ENCODE peak calls at places on chromosomes 5 and 9, in seven cellular contexts. One of them, this sample, is unnamed.

GRCh38 chr9:100600511-100601079 is 22.7 kb downstream of the CAVIN4 start:
- DNase-seq in HCT116: no peak
- DNase-seq in naive thymus-derived CD4-positive, alpha-beta T cell: no peak
- DNase-seq in pancreas: no peak
- DNase-seq in bronchial epithelial cell: peak; percentile 20
- DNase-seq in Panc1: no peak
- DNase-seq in uterus: no peak
- DNase-seq in this sample: no peak

GRCh38 chr5:116153687-116154174 is 68.9 kb downstream of the COMMD10 start:
- DNase-seq in HCT116: no peak
- DNase-seq in naive thymus-derived CD4-positive, alpha-beta T cell: no peak
- DNase-seq in pancreas: no peak
- DNase-seq in bronchial epithelial cell: no peak
- DNase-seq in Panc1: no peak
- DNase-seq in uterus: no peak
- DNase-seq in this sample: no peak

GRCh38 chr5:9042241-9042640 is 503.6 kb downstream of the SEMA5A start:
- DNase-seq in HCT116: no peak
- DNase-seq in naive thymus-derived CD4-positive, alpha-beta T cell: no peak
- DNase-seq in pancreas: no peak
- DNase-seq in bronchial epithelial cell: no peak
- DNase-seq in Panc1: no peak
- DNase-seq in uterus: no peak
- DNase-seq in this sample: no peak

GRCh38 chr5:6043491-6044310 is 334.6 kb downstream of the MED10 start:
- DNase-seq in HCT116: no peak
- DNase-seq in naive thymus-derived CD4-positive, alpha-beta T cell: no peak
- DNase-seq in pancreas: no peak
- DNase-seq in bronchial epithelial cell: no peak
- DNase-seq in Panc1: no peak
- DNase-seq in uterus: no peak
- DNase-seq in this sample: no peak

GRCh38 chr5:181152406-181152805 is 5.0 kb downstream of the OR2V2 start:
- DNase-seq in HCT116: no peak
- DNase-seq in naive thymus-derived CD4-positive, alpha-beta T cell: no peak
- DNase-seq in pancreas: no peak
- DNase-seq in bronchial epithelial cell: no peak
- DNase-seq in Panc1: no peak
- DNase-seq in uterus: no peak
- DNase-seq in this sample: no peak

GRCh38 chr9:20419552-20419951 is 202.7 kb downstream of the MLLT3 start:
- DNase-seq in HCT116: no peak
- DNase-seq in naive thymus-derived CD4-positive, alpha-beta T cell: no peak
- DNase-seq in pancreas: no peak
- DNase-seq in bronchial epithelial cell: no peak
- DNase-seq in Panc1: no peak
- DNase-seq in uterus: no peak
- DNase-seq in this sample: no peak

GRCh38 chr5:154860123-154860522 is 1.7 kb downstream of the CNOT8 start:
- DNase-seq in HCT116: no peak
- DNase-seq in naive thymus-derived CD4-positive, alpha-beta T cell: no peak
- DNase-seq in pancreas: no peak
- DNase-seq in bronchial epithelial cell: peak; percentile 75
- DNase-seq in Panc1: no peak
- DNase-seq in uterus: no peak
- DNase-seq in this sample: no peak

GRCh38 chr5:55577353-55578060 is 42.7 kb upstream of the PLPP1 start:
- DNase-seq in HCT116: no peak
- DNase-seq in naive thymus-derived CD4-positive, alpha-beta T cell: no peak
- DNase-seq in pancreas: no peak
- DNase-seq in bronchial epithelial cell: peak; percentile 78
- DNase-seq in Panc1: no peak
- DNase-seq in uterus: peak; percentile 39
- DNase-seq in this sample: no peak

GRCh38 chr5:178279723-178280438 is 47.3 kb upstream of the PHYKPL start:
- DNase-seq in HCT116: peak; percentile 49
- DNase-seq in naive thymus-derived CD4-positive, alpha-beta T cell: peak; percentile 40
- DNase-seq in pancreas: peak; percentile 78
- DNase-seq in bronchial epithelial cell: peak; percentile 24
- DNase-seq in Panc1: peak; percentile 41
- DNase-seq in uterus: peak; percentile 76
- DNase-seq in this sample: peak; percentile 98

GRCh38 chr5:134005415-134006118 is 792 bp upstream of the VDAC1 start:
- DNase-seq in HCT116: no peak
- DNase-seq in naive thymus-derived CD4-positive, alpha-beta T cell: no peak
- DNase-seq in pancreas: no peak
- DNase-seq in bronchial epithelial cell: no peak
- DNase-seq in Panc1: no peak
- DNase-seq in uterus: peak; percentile 42
- DNase-seq in this sample: peak; percentile 79

GRCh38 chr9:15642369-15642962 is 89.6 kb downstream of the CCDC171 start:
- DNase-seq in HCT116: peak; percentile 43
- DNase-seq in naive thymus-derived CD4-positive, alpha-beta T cell: peak; percentile 24
- DNase-seq in pancreas: no peak
- DNase-seq in bronchial epithelial cell: peak; percentile 53
- DNase-seq in Panc1: no peak
- DNase-seq in uterus: no peak
- DNase-seq in this sample: peak; percentile 21

GRCh38 chr9:23557691-23558090 is 268.3 kb downstream of the ELAVL2 start:
- DNase-seq in HCT116: no peak
- DNase-seq in naive thymus-derived CD4-positive, alpha-beta T cell: no peak
- DNase-seq in pancreas: no peak
- DNase-seq in bronchial epithelial cell: no peak
- DNase-seq in Panc1: no peak
- DNase-seq in uterus: no peak
- DNase-seq in this sample: no peak

GRCh38 chr5:120452471-120452870 is 11.6 kb upstream of the PRR16 start:
- DNase-seq in HCT116: no peak
- DNase-seq in naive thymus-derived CD4-positive, alpha-beta T cell: no peak
- DNase-seq in pancreas: no peak
- DNase-seq in bronchial epithelial cell: no peak
- DNase-seq in Panc1: no peak
- DNase-seq in uterus: no peak
- DNase-seq in this sample: no peak

GRCh38 chr5:2263763-2264162 is 381.0 kb upstream of the IRX4 start:
- DNase-seq in HCT116: no peak
- DNase-seq in naive thymus-derived CD4-positive, alpha-beta T cell: no peak
- DNase-seq in pancreas: no peak
- DNase-seq in bronchial epithelial cell: no peak
- DNase-seq in Panc1: no peak
- DNase-seq in uterus: no peak
- DNase-seq in this sample: no peak

GRCh38 chr5:15835514-15835913 is 335.5 kb downstream of the FBXL7 start:
- DNase-seq in HCT116: no peak
- DNase-seq in naive thymus-derived CD4-positive, alpha-beta T cell: no peak
- DNase-seq in pancreas: no peak
- DNase-seq in bronchial epithelial cell: peak; percentile 8
- DNase-seq in Panc1: no peak
- DNase-seq in uterus: no peak
- DNase-seq in this sample: no peak

GRCh38 chr9:92508018-92508417 is 25.7 kb upstream of the ASPN start:
- DNase-seq in HCT116: no peak
- DNase-seq in naive thymus-derived CD4-positive, alpha-beta T cell: no peak
- DNase-seq in pancreas: no peak
- DNase-seq in bronchial epithelial cell: no peak
- DNase-seq in Panc1: no peak
- DNase-seq in uterus: peak; percentile 29
- DNase-seq in this sample: peak; percentile 22

GRCh38 chr9:85401998-85402397 is 339.8 kb downstream of the AGTPBP1 start:
- DNase-seq in HCT116: no peak
- DNase-seq in naive thymus-derived CD4-positive, alpha-beta T cell: no peak
- DNase-seq in pancreas: no peak
- DNase-seq in bronchial epithelial cell: peak; percentile 33
- DNase-seq in Panc1: no peak
- DNase-seq in uterus: no peak
- DNase-seq in this sample: no peak

DNA sequence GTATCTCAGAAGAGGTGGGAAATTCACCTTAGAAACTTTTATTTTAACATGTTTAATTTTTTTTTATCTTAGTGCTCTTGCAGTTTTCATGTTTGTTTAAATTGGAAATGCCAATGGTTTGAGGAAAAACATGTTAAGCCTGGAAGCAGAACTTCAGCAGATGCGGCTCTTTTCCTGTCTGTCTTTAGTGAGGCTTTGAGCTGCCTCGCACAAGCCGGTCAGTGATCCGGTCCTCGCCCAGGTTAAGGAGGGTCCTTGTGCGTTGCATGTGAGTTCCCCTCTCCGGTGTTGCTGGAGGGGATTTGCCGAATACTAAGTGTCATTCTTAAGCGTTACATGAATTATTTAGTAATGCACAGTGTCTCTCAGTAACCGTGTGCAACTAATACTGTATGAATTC is 9.4 kb upstream of the PLEKHG4B start:
- DNase-seq in HCT116: no peak
- DNase-seq in naive thymus-derived CD4-positive, alpha-beta T cell: no peak
- DNase-seq in pancreas: no peak
- DNase-seq in bronchial epithelial cell: no peak
- DNase-seq in Panc1: no peak
- DNase-seq in uterus: no peak
- DNase-seq in this sample: peak; percentile 66
- H3K4me3 ChIP-seq in HCT116: no peak overlapping the region
- H3K4me3 ChIP-seq in naive thymus-derived CD4-positive, alpha-beta T cell: no peak overlapping the region
- H3K4me3 ChIP-seq in pancreas: no peak overlapping the region
- H3K4me3 ChIP-seq in bronchial epithelial cell: no peak overlapping the region
- H3K4me3 ChIP-seq in Panc1: no peak overlapping the region
- H3K4me3 ChIP-seq in uterus: no peak overlapping the region
- H3K4me3 ChIP-seq in this sample: no peak overlapping the region

DNA sequence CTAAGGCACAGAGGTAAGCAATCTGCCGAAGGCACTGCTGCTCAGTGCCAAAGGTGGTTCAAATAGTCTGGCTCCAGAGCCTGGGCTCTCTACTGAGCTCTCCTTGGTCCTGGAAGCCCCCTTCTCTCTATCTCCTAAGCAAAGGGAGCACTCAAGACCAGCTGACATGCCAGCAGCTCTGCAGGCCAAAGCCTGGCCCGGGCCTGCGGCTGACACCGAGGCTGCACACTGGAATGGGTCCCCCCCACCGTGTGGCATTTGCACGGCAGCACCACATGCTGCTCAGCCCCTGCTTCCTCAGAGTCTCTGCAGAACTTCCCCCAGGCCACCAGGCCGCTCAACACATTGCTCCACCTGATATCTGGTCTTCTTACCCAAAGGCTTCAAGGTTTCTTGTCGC is 57.8 kb upstream of the GOLPH3 start:
- DNase-seq in HCT116: no peak
- DNase-seq in naive thymus-derived CD4-positive, alpha-beta T cell: no peak
- DNase-seq in pancreas: peak; percentile 26
- DNase-seq in bronchial epithelial cell: no peak
- DNase-seq in Panc1: no peak
- DNase-seq in uterus: no peak
- DNase-seq in this sample: no peak
- H3K36me3 ChIP-seq in HCT116: no peaks in the 10 kb centered on the region
- H3K36me3 ChIP-seq in naive thymus-derived CD4-positive, alpha-beta T cell: no peaks in the 10 kb centered on the region
- H3K36me3 ChIP-seq in pancreas: peaks cover 4% of the 10 kb centered on the region
- H3K36me3 ChIP-seq in bronchial epithelial cell: peaks cover 7% of the 10 kb centered on the region
- H3K36me3 ChIP-seq in Panc1: no peaks in the 10 kb centered on the region
- H3K36me3 ChIP-seq in uterus: no peaks in the 10 kb centered on the region
- H3K36me3 ChIP-seq in this sample: peaks cover 19% of the 10 kb centered on the region

DNA sequence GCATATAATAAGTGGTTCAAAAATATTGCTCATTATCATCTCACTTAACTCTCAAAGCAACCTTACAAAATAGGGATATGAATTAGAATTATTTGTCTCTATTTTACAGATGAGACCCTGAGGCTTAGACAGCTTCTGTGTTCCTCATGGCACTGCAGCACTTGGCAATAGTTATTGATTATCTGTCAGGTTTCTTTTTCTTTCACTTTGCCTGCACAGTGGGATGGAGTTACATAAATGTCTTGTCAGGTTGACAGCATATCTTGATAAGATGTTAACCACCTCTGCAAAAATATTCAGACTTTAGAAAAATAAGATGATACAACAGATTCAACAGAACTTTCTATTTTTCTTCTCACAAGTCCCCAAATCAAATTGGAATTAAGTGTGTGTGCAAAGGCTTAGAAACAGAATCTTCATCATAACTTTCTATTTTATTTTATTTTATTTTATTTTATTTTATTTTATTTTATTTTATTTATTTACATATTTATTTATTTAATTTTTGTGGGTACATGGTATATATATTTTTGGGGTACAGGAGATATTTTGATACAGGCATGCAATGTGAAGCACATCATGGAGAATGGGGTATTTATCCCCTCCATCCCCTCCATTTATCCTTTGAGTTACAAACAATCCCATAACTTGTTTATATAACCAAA is 17.7 kb downstream of the NSG2 start:
- DNase-seq in HCT116: no peak
- DNase-seq in naive thymus-derived CD4-positive, alpha-beta T cell: no peak
- DNase-seq in pancreas: no peak
- DNase-seq in bronchial epithelial cell: no peak
- DNase-seq in Panc1: no peak
- DNase-seq in uterus: no peak
- DNase-seq in this sample: no peak
- H3K4me3 ChIP-seq in HCT116: no peak overlapping the region
- H3K4me3 ChIP-seq in naive thymus-derived CD4-positive, alpha-beta T cell: no peak overlapping the region
- H3K4me3 ChIP-seq in pancreas: no peak overlapping the region
- H3K4me3 ChIP-seq in bronchial epithelial cell: no peak overlapping the region
- H3K4me3 ChIP-seq in Panc1: no peak overlapping the region
- H3K4me3 ChIP-seq in uterus: no peak overlapping the region
- H3K4me3 ChIP-seq in this sample: no peak overlapping the region

GRCh38 chr5:160929906-160930305 is 77.9 kb upstream of the ATP10B start:
- DNase-seq in HCT116: no peak
- DNase-seq in naive thymus-derived CD4-positive, alpha-beta T cell: no peak
- DNase-seq in pancreas: no peak
- DNase-seq in bronchial epithelial cell: no peak
- DNase-seq in Panc1: no peak
- DNase-seq in uterus: no peak
- DNase-seq in this sample: no peak

GRCh38 chr5:160929343-160929742 is 77.3 kb upstream of the ATP10B start:
- DNase-seq in HCT116: no peak
- DNase-seq in naive thymus-derived CD4-positive, alpha-beta T cell: no peak
- DNase-seq in pancreas: no peak
- DNase-seq in bronchial epithelial cell: peak; percentile 21
- DNase-seq in Panc1: no peak
- DNase-seq in uterus: no peak
- DNase-seq in this sample: no peak

GRCh38 chr5:160926428-160926827 is 74.4 kb upstream of the ATP10B start:
- DNase-seq in HCT116: no peak
- DNase-seq in naive thymus-derived CD4-positive, alpha-beta T cell: no peak
- DNase-seq in pancreas: peak; percentile 35
- DNase-seq in bronchial epithelial cell: peak; percentile 19
- DNase-seq in Panc1: no peak
- DNase-seq in uterus: no peak
- DNase-seq in this sample: no peak

GRCh38 chr5:160931283-160931682 is 79.3 kb upstream of the ATP10B start:
- DNase-seq in HCT116: no peak
- DNase-seq in naive thymus-derived CD4-positive, alpha-beta T cell: no peak
- DNase-seq in pancreas: no peak
- DNase-seq in bronchial epithelial cell: no peak
- DNase-seq in Panc1: no peak
- DNase-seq in uterus: no peak
- DNase-seq in this sample: no peak

DNA sequence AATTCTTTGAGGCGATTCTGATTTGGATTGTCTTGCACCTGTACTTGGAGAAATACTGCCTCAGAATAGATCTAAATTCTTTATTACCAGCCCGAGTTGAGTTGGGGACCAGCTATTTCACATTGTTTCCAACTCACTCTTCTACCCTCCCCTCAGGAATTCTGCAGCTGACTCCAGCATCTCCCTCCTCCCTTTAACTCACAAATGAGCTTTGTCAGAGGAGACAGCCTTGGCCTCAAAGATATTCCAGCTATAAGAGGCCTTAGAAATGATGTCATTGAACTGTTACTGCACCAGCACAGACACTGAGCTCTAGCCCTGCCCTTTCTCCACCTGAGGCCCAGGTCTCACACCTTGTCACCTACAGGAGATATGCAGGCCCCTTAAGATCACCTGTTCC is 78.3 kb upstream of the ATP10B start:
- DNase-seq in HCT116: no peak
- DNase-seq in naive thymus-derived CD4-positive, alpha-beta T cell: no peak
- DNase-seq in pancreas: no peak
- DNase-seq in bronchial epithelial cell: peak; percentile 21
- DNase-seq in Panc1: no peak
- DNase-seq in uterus: no peak
- DNase-seq in this sample: peak; percentile 55
- H3K36me3 ChIP-seq in HCT116: no peaks in the 10 kb centered on the region
- H3K36me3 ChIP-seq in naive thymus-derived CD4-positive, alpha-beta T cell: no peaks in the 10 kb centered on the region
- H3K36me3 ChIP-seq in pancreas: no peaks in the 10 kb centered on the region
- H3K36me3 ChIP-seq in bronchial epithelial cell: no peaks in the 10 kb centered on the region
- H3K36me3 ChIP-seq in Panc1: no peaks in the 10 kb centered on the region
- H3K36me3 ChIP-seq in uterus: no peaks in the 10 kb centered on the region
- H3K36me3 ChIP-seq in this sample: no peaks in the 10 kb centered on the region

This sample was measured in H7.